ENCODE peak calls at places on chromosomes 2 and 18, in five cellular contexts. One of them, this sample, is unnamed.

GRCh38 chr18:9856097-9856496 is 29.7 kb upstream of the TXNDC2 start:
- DNase-seq in CD8-positive, alpha-beta T cell: no peak
- DNase-seq in GM20000: no peak
- DNase-seq in coronary artery: no peak
- DNase-seq in activated CD8-positive, alpha-beta memory T cell treated with anti-CD3 and anti-CD28 coated beads, Interleukin-2, amount 50 U/mL, for 48 hours: no peak
- DNase-seq in this sample: no peak

GRCh38 chr18:23238152-23238531 is 102.9 kb downstream of the CABLES1 start:
- DNase-seq in coronary artery: peak
- DNase-seq in GM20000: no peak
- DNase-seq in CD8-positive, alpha-beta T cell: no peak
- DNase-seq in activated CD8-positive, alpha-beta memory T cell treated with anti-CD3 and anti-CD28 coated beads, Interleukin-2, amount 50 U/mL, for 48 hours: no peak
- DNase-seq in this sample: no peak

GRCh38 chr2:39356922-39357639 is 80.0 kb downstream of the MAP4K3 start:
- DNase-seq in coronary artery: no peak
- DNase-seq in CD8-positive, alpha-beta T cell: no peak
- DNase-seq in GM20000: no peak
- DNase-seq in activated CD8-positive, alpha-beta memory T cell treated with anti-CD3 and anti-CD28 coated beads, Interleukin-2, amount 50 U/mL, for 48 hours: no peak
- DNase-seq in this sample: no peak

GRCh38 chr2:166520604-166521003 is 26.6 kb upstream of the SCN7A start:
- DNase-seq in coronary artery: no peak
- DNase-seq in CD8-positive, alpha-beta T cell: no peak
- DNase-seq in activated CD8-positive, alpha-beta memory T cell treated with anti-CD3 and anti-CD28 coated beads, Interleukin-2, amount 50 U/mL, for 48 hours: no peak
- DNase-seq in GM20000: no peak
- DNase-seq in this sample: no peak

GRCh38 chr18:55402731-55403405 is 185.1 kb downstream of the TCF4 start:
- DNase-seq in activated CD8-positive, alpha-beta memory T cell treated with anti-CD3 and anti-CD28 coated beads, Interleukin-2, amount 50 U/mL, for 48 hours: no peak
- DNase-seq in GM20000: no peak
- DNase-seq in CD8-positive, alpha-beta T cell: no peak
- DNase-seq in coronary artery: no peak
- DNase-seq in this sample: no peak

GRCh38 chr2:162422894-162423293 is 79.0 kb downstream of the GCA start:
- DNase-seq in CD8-positive, alpha-beta T cell: no peak
- DNase-seq in GM20000: no peak
- DNase-seq in coronary artery: no peak
- DNase-seq in activated CD8-positive, alpha-beta memory T cell treated with anti-CD3 and anti-CD28 coated beads, Interleukin-2, amount 50 U/mL, for 48 hours: no peak
- DNase-seq in this sample: no peak

GRCh38 chr2:231795525-231796327 is 9.5 kb downstream of the COPS7B start:
- DNase-seq in CD8-positive, alpha-beta T cell: no peak
- DNase-seq in coronary artery: no peak
- DNase-seq in activated CD8-positive, alpha-beta memory T cell treated with anti-CD3 and anti-CD28 coated beads, Interleukin-2, amount 50 U/mL, for 48 hours: no peak
- DNase-seq in GM20000: no peak
- DNase-seq in this sample: peak

GRCh38 chr2:142223309-142223708 is 92.5 kb upstream of the LRP1B start:
- DNase-seq in GM20000: no peak
- DNase-seq in activated CD8-positive, alpha-beta memory T cell treated with anti-CD3 and anti-CD28 coated beads, Interleukin-2, amount 50 U/mL, for 48 hours: no peak
- DNase-seq in CD8-positive, alpha-beta T cell: no peak
- DNase-seq in coronary artery: no peak
- DNase-seq in this sample: no peak

GRCh38 chr2:128316777-128317185 is 1.9 kb downstream of the HS6ST1 start:
- DNase-seq in coronary artery: peak
- DNase-seq in GM20000: no peak
- DNase-seq in activated CD8-positive, alpha-beta memory T cell treated with anti-CD3 and anti-CD28 coated beads, Interleukin-2, amount 50 U/mL, for 48 hours: peak
- DNase-seq in CD8-positive, alpha-beta T cell: no peak
- DNase-seq in this sample: peak

GRCh38 chr2:160494243-160494642 is 636 bp upstream of the RBMS1 start:
- DNase-seq in activated CD8-positive, alpha-beta memory T cell treated with anti-CD3 and anti-CD28 coated beads, Interleukin-2, amount 50 U/mL, for 48 hours: no peak
- DNase-seq in GM20000: no peak
- DNase-seq in coronary artery: no peak
- DNase-seq in CD8-positive, alpha-beta T cell: no peak
- DNase-seq in this sample: no peak

GRCh38 chr2:184860744-184861143 is 262.4 kb downstream of the ZNF804A start:
- DNase-seq in CD8-positive, alpha-beta T cell: no peak
- DNase-seq in GM20000: no peak
- DNase-seq in coronary artery: no peak
- DNase-seq in activated CD8-positive, alpha-beta memory T cell treated with anti-CD3 and anti-CD28 coated beads, Interleukin-2, amount 50 U/mL, for 48 hours: no peak
- DNase-seq in this sample: no peak

GRCh38 chr2:74379851-74380789 is at the start of gene DCTN1:
- DNase-seq in GM20000: peak
- DNase-seq in activated CD8-positive, alpha-beta memory T cell treated with anti-CD3 and anti-CD28 coated beads, Interleukin-2, amount 50 U/mL, for 48 hours: peak
- DNase-seq in CD8-positive, alpha-beta T cell: peak
- DNase-seq in coronary artery: no peak
- DNase-seq in this sample: peak

GRCh38 chr2:69464575-69464974 is 27.3 kb upstream of the NFU1 start:
- DNase-seq in GM20000: no peak
- DNase-seq in coronary artery: peak
- DNase-seq in CD8-positive, alpha-beta T cell: no peak
- DNase-seq in activated CD8-positive, alpha-beta memory T cell treated with anti-CD3 and anti-CD28 coated beads, Interleukin-2, amount 50 U/mL, for 48 hours: no peak
- DNase-seq in this sample: no peak

GRCh38 chr2:17813742-17814458 is 2.4 kb upstream of the MSGN1 start:
- DNase-seq in coronary artery: no peak
- DNase-seq in GM20000: peak
- DNase-seq in activated CD8-positive, alpha-beta memory T cell treated with anti-CD3 and anti-CD28 coated beads, Interleukin-2, amount 50 U/mL, for 48 hours: no peak
- DNase-seq in CD8-positive, alpha-beta T cell: no peak
- DNase-seq in this sample: no peak

GRCh38 chr2:65790676-65790935 is 358.2 kb upstream of the SPRED2 start:
- DNase-seq in GM20000: no peak
- DNase-seq in activated CD8-positive, alpha-beta memory T cell treated with anti-CD3 and anti-CD28 coated beads, Interleukin-2, amount 50 U/mL, for 48 hours: no peak
- DNase-seq in coronary artery: no peak
- DNase-seq in CD8-positive, alpha-beta T cell: no peak
- DNase-seq in this sample: no peak

GRCh38 chr18:32742620-32743019 is 30.2 kb downstream of the KLHL14 start:
- DNase-seq in CD8-positive, alpha-beta T cell: no peak
- DNase-seq in coronary artery: no peak
- DNase-seq in GM20000: no peak
- DNase-seq in activated CD8-positive, alpha-beta memory T cell treated with anti-CD3 and anti-CD28 coated beads, Interleukin-2, amount 50 U/mL, for 48 hours: no peak
- DNase-seq in this sample: no peak

GRCh38 chr18:69401475-69402218 is 959 bp downstream of the DOK6 start:
- DNase-seq in activated CD8-positive, alpha-beta memory T cell treated with anti-CD3 and anti-CD28 coated beads, Interleukin-2, amount 50 U/mL, for 48 hours: peak
- DNase-seq in CD8-positive, alpha-beta T cell: no peak
- DNase-seq in coronary artery: no peak
- DNase-seq in GM20000: peak
- DNase-seq in this sample: no peak

GRCh38 chr18:79507076-79507545 is 111.4 kb downstream of the NFATC1 start:
- DNase-seq in activated CD8-positive, alpha-beta memory T cell treated with anti-CD3 and anti-CD28 coated beads, Interleukin-2, amount 50 U/mL, for 48 hours: peak
- DNase-seq in CD8-positive, alpha-beta T cell: no peak
- DNase-seq in coronary artery: peak
- DNase-seq in GM20000: no peak
- DNase-seq in this sample: peak

GRCh38 chr2:55097083-55097461 is 46.8 kb upstream of the RTN4 start:
- DNase-seq in GM20000: no peak
- DNase-seq in coronary artery: no peak
- DNase-seq in CD8-positive, alpha-beta T cell: no peak
- DNase-seq in activated CD8-positive, alpha-beta memory T cell treated with anti-CD3 and anti-CD28 coated beads, Interleukin-2, amount 50 U/mL, for 48 hours: no peak
- DNase-seq in this sample: no peak

GRCh38 chr2:159960413-159960812 is 102.0 kb downstream of the PLA2R1 start:
- DNase-seq in GM20000: peak
- DNase-seq in coronary artery: no peak
- DNase-seq in activated CD8-positive, alpha-beta memory T cell treated with anti-CD3 and anti-CD28 coated beads, Interleukin-2, amount 50 U/mL, for 48 hours: no peak
- DNase-seq in CD8-positive, alpha-beta T cell: no peak
- DNase-seq in this sample: no peak

GRCh38 chr18:24341361-24341760 is 56.3 kb downstream of the OSBPL1A start:
- DNase-seq in coronary artery: no peak
- DNase-seq in activated CD8-positive, alpha-beta memory T cell treated with anti-CD3 and anti-CD28 coated beads, Interleukin-2, amount 50 U/mL, for 48 hours: no peak
- DNase-seq in GM20000: no peak
- DNase-seq in CD8-positive, alpha-beta T cell: no peak
- DNase-seq in this sample: no peak

GRCh38 chr2:100968146-100969145 is 33.6 kb upstream of the RPL31 start:
- DNase-seq in GM20000: no peak
- DNase-seq in coronary artery: no peak
- DNase-seq in CD8-positive, alpha-beta T cell: no peak
- DNase-seq in activated CD8-positive, alpha-beta memory T cell treated with anti-CD3 and anti-CD28 coated beads, Interleukin-2, amount 50 U/mL, for 48 hours: no peak
- DNase-seq in this sample: no peak

This sample was measured in left colon.